ENCODE peak calls at places on chromosomes 12 and 14, in seven cellular contexts. One of them, this sample, is unnamed.

GRCh38 chr14:75985618-75986438 is at the start of gene IFT43:
- DNase-seq in endothelial cell of umbilical vein: peak; percentile 83
- DNase-seq in Calu3: peak; percentile 86
- DNase-seq in T-helper 2 cell: peak; percentile 91
- DNase-seq in GM03348: peak; percentile 91
- DNase-seq in M059J: peak; percentile 81
- DNase-seq in stimulated activated CD4-positive, alpha-beta T cell treated with anti-CD3 and anti-CD28 coated beads, Interleukin-4, amount 100 ng/mL, for 48 hours: peak; percentile 94
- DNase-seq in this sample: peak; percentile 96

GRCh38 chr14:22375321-22375930 is 213.6 kb downstream of the DAD1 start:
- DNase-seq in M059J: peak; percentile 58
- DNase-seq in T-helper 2 cell: no peak
- DNase-seq in stimulated activated CD4-positive, alpha-beta T cell treated with anti-CD3 and anti-CD28 coated beads, Interleukin-4, amount 100 ng/mL, for 48 hours: no peak
- DNase-seq in GM03348: no peak
- DNase-seq in endothelial cell of umbilical vein: peak; percentile 62
- DNase-seq in Calu3: peak; percentile 50
- DNase-seq in this sample: no peak

GRCh38 chr12:92771011-92771410 is 68.2 kb downstream of the PLEKHG7 start:
- DNase-seq in T-helper 2 cell: no peak
- DNase-seq in Calu3: no peak
- DNase-seq in stimulated activated CD4-positive, alpha-beta T cell treated with anti-CD3 and anti-CD28 coated beads, Interleukin-4, amount 100 ng/mL, for 48 hours: no peak
- DNase-seq in M059J: no peak
- DNase-seq in endothelial cell of umbilical vein: peak; percentile 53
- DNase-seq in GM03348: no peak
- DNase-seq in this sample: no peak

GRCh38 chr12:123054371-123054770 is 73.9 kb downstream of the ARL6IP4 start:
- DNase-seq in Calu3: no peak
- DNase-seq in stimulated activated CD4-positive, alpha-beta T cell treated with anti-CD3 and anti-CD28 coated beads, Interleukin-4, amount 100 ng/mL, for 48 hours: no peak
- DNase-seq in M059J: no peak
- DNase-seq in GM03348: no peak
- DNase-seq in endothelial cell of umbilical vein: no peak
- DNase-seq in T-helper 2 cell: no peak
- DNase-seq in this sample: no peak

GRCh38 chr12:92912052-92912451 is 17.0 kb downstream of the EEA1 start:
- DNase-seq in T-helper 2 cell: peak; percentile 38
- DNase-seq in GM03348: no peak
- DNase-seq in stimulated activated CD4-positive, alpha-beta T cell treated with anti-CD3 and anti-CD28 coated beads, Interleukin-4, amount 100 ng/mL, for 48 hours: no peak
- DNase-seq in endothelial cell of umbilical vein: no peak
- DNase-seq in M059J: peak; percentile 88
- DNase-seq in Calu3: no peak
- DNase-seq in this sample: no peak

GRCh38 chr14:52007211-52007610 is 17.9 kb downstream of the RTRAF start:
- DNase-seq in endothelial cell of umbilical vein: no peak
- DNase-seq in Calu3: no peak
- DNase-seq in stimulated activated CD4-positive, alpha-beta T cell treated with anti-CD3 and anti-CD28 coated beads, Interleukin-4, amount 100 ng/mL, for 48 hours: no peak
- DNase-seq in T-helper 2 cell: no peak
- DNase-seq in M059J: no peak
- DNase-seq in GM03348: no peak
- DNase-seq in this sample: no peak

GRCh38 chr12:78797201-78797931 is 67.2 kb upstream of the SYT1 start:
- DNase-seq in stimulated activated CD4-positive, alpha-beta T cell treated with anti-CD3 and anti-CD28 coated beads, Interleukin-4, amount 100 ng/mL, for 48 hours: no peak
- DNase-seq in Calu3: no peak
- DNase-seq in GM03348: peak; percentile 4
- DNase-seq in endothelial cell of umbilical vein: no peak
- DNase-seq in T-helper 2 cell: peak; percentile 35
- DNase-seq in M059J: peak; percentile 67
- DNase-seq in this sample: no peak

GRCh38 chr12:78759387-78759786 is 105.2 kb upstream of the SYT1 start:
- DNase-seq in T-helper 2 cell: no peak
- DNase-seq in endothelial cell of umbilical vein: peak; percentile 75
- DNase-seq in M059J: peak; percentile 40
- DNase-seq in stimulated activated CD4-positive, alpha-beta T cell treated with anti-CD3 and anti-CD28 coated beads, Interleukin-4, amount 100 ng/mL, for 48 hours: no peak
- DNase-seq in GM03348: no peak
- DNase-seq in Calu3: no peak
- DNase-seq in this sample: no peak

GRCh38 chr12:60201891-60202290 is 606.1 kb downstream of the SLC16A7 start:
- DNase-seq in endothelial cell of umbilical vein: no peak
- DNase-seq in M059J: no peak
- DNase-seq in Calu3: no peak
- DNase-seq in GM03348: no peak
- DNase-seq in stimulated activated CD4-positive, alpha-beta T cell treated with anti-CD3 and anti-CD28 coated beads, Interleukin-4, amount 100 ng/mL, for 48 hours: no peak
- DNase-seq in T-helper 2 cell: no peak
- DNase-seq in this sample: no peak

GRCh38 chr12:15268927-15269552 is 47.8 kb upstream of the RERG start:
- DNase-seq in T-helper 2 cell: peak; percentile 67
- DNase-seq in Calu3: peak; percentile 52
- DNase-seq in endothelial cell of umbilical vein: peak; percentile 61
- DNase-seq in GM03348: peak; percentile 72
- DNase-seq in M059J: peak; percentile 64
- DNase-seq in stimulated activated CD4-positive, alpha-beta T cell treated with anti-CD3 and anti-CD28 coated beads, Interleukin-4, amount 100 ng/mL, for 48 hours: peak; percentile 13
- DNase-seq in this sample: no peak

GRCh38 chr12:2555487-2556082 is 239.2 kb upstream of the FKBP4 start:
- DNase-seq in T-helper 2 cell: no peak
- DNase-seq in endothelial cell of umbilical vein: no peak
- DNase-seq in M059J: no peak
- DNase-seq in stimulated activated CD4-positive, alpha-beta T cell treated with anti-CD3 and anti-CD28 coated beads, Interleukin-4, amount 100 ng/mL, for 48 hours: no peak
- DNase-seq in GM03348: no peak
- DNase-seq in Calu3: no peak
- DNase-seq in this sample: no peak

GRCh38 chr12:105986779-105987686 is 151.7 kb downstream of the NUAK1 start:
- DNase-seq in GM03348: peak; percentile 88
- DNase-seq in T-helper 2 cell: no peak
- DNase-seq in M059J: peak; percentile 24
- DNase-seq in Calu3: no peak
- DNase-seq in endothelial cell of umbilical vein: no peak
- DNase-seq in stimulated activated CD4-positive, alpha-beta T cell treated with anti-CD3 and anti-CD28 coated beads, Interleukin-4, amount 100 ng/mL, for 48 hours: no peak
- DNase-seq in this sample: no peak

GRCh38 chr12:83827860-83828259 is 1084.7 kb downstream of the SLC6A15 start:
- DNase-seq in endothelial cell of umbilical vein: no peak
- DNase-seq in T-helper 2 cell: no peak
- DNase-seq in GM03348: no peak
- DNase-seq in stimulated activated CD4-positive, alpha-beta T cell treated with anti-CD3 and anti-CD28 coated beads, Interleukin-4, amount 100 ng/mL, for 48 hours: no peak
- DNase-seq in M059J: no peak
- DNase-seq in Calu3: no peak
- DNase-seq in this sample: peak; percentile 54

GRCh38 chr12:123938679-123939480 is 33.8 kb downstream of the CCDC92 start:
- DNase-seq in GM03348: no peak
- DNase-seq in stimulated activated CD4-positive, alpha-beta T cell treated with anti-CD3 and anti-CD28 coated beads, Interleukin-4, amount 100 ng/mL, for 48 hours: no peak
- DNase-seq in endothelial cell of umbilical vein: no peak
- DNase-seq in T-helper 2 cell: peak; percentile 15
- DNase-seq in M059J: no peak
- DNase-seq in Calu3: peak; percentile 26
- DNase-seq in this sample: no peak

GRCh38 chr12:128449146-128449894 is 182.3 kb downstream of the TMEM132C start:
- DNase-seq in stimulated activated CD4-positive, alpha-beta T cell treated with anti-CD3 and anti-CD28 coated beads, Interleukin-4, amount 100 ng/mL, for 48 hours: no peak
- DNase-seq in GM03348: no peak
- DNase-seq in M059J: peak; percentile 18
- DNase-seq in T-helper 2 cell: no peak
- DNase-seq in Calu3: no peak
- DNase-seq in endothelial cell of umbilical vein: no peak
- DNase-seq in this sample: no peak

GRCh38 chr12:7141351-7142005 is 11.3 kb downstream of the CLSTN3 start:
- DNase-seq in GM03348: no peak
- DNase-seq in Calu3: no peak
- DNase-seq in endothelial cell of umbilical vein: no peak
- DNase-seq in stimulated activated CD4-positive, alpha-beta T cell treated with anti-CD3 and anti-CD28 coated beads, Interleukin-4, amount 100 ng/mL, for 48 hours: no peak
- DNase-seq in M059J: no peak
- DNase-seq in T-helper 2 cell: no peak
- DNase-seq in this sample: no peak

GRCh38 chr12:1936406-1937320 is 18.2 kb upstream of the CACNA2D4 start:
- DNase-seq in T-helper 2 cell: no peak
- DNase-seq in endothelial cell of umbilical vein: peak; percentile 20
- DNase-seq in Calu3: no peak
- DNase-seq in M059J: peak; percentile 89
- DNase-seq in GM03348: peak; percentile 38
- DNase-seq in stimulated activated CD4-positive, alpha-beta T cell treated with anti-CD3 and anti-CD28 coated beads, Interleukin-4, amount 100 ng/mL, for 48 hours: no peak
- DNase-seq in this sample: no peak

This sample was measured in sciatic nerve.